ENCODE peak calls at places on chromosomes 13 and 19, in five cellular contexts. T is left ventricle myocardium inferior, D is adrenal gland, Q is heart left ventricle, B is left lung. Z is an unnamed sample. For H3K36me3 and H3K4me1, the result is how much of the 10 kb centered on the place peaks cover.

GRCh38 chr19:57321164-57321563 is 892 bp downstream of the ZNF543 start:
- DNase-seq in T (no peak), D (no peak), B (no peak), Q (no peak), Z (no peak)

GRCh38 chr13:20401958-20402856 is 123.5 kb downstream of the CRYL1 start:
- DNase-seq in D (no peak), Q (no peak), T (no peak), B (no peak), Z (no peak)

GRCh38 chr19:5738423-5738822 is 18.0 kb downstream of the CATSPERD start:
- DNase-seq in Q (no peak), D (no peak), B (no peak), T (no peak), Z (no peak)

GRCh38 chr19:39401549-39402416 is 4.9 kb upstream of the ZFP36 start:
- DNase-seq in T (no peak), B (peak), Q (no peak), D (peak), Z (peak)

GRCh38 chr19:41166888-41167804 is 25.9 kb upstream of the CYP2S1 start:
- DNase-seq in T (no peak), Q (no peak), D (no peak), B (no peak), Z (peak)

GRCh38 chr19:41420101-41420880 is 6.9 kb downstream of the B3GNT8 start:
- DNase-seq in Q (no peak), T (no peak), D (peak), B (peak), Z (peak)

GRCh38 chr19:55580628-55581144 is at the start of gene ZNF579:
- DNase-seq in B (peak), D (peak), T (peak), Q (peak), Z (peak)

GRCh38 chr13:78410164-78410563 is 193.2 kb downstream of the POU4F1 start:
- DNase-seq in T (no peak), D (no peak), Q (no peak), B (no peak), Z (no peak)

GRCh38 chr19:38728752-38729541 is 15.3 kb downstream of the CAPN12 start:
- DNase-seq in T (peak), Q (peak), B (peak), D (no peak), Z (peak)

GRCh38 chr13:76887070-76887563 is 912 bp upstream of the KCTD12 start:
- DNase-seq in Q (peak), B (no peak), D (no peak), T (peak), Z (peak)

GRCh38 chr19:19460761-19461265 is 54.5 kb downstream of the TSSK6 start:
- DNase-seq in B (peak), T (peak), Q (peak), D (peak), Z (peak)

GRCh38 chr19:40612831-40613668 is 11.9 kb downstream of the LTBP4 start:
- DNase-seq in Q (no peak), D (peak), T (no peak), B (no peak), Z (no peak)

GRCh38 chr19:49231804-49232203 is 74.2 kb downstream of the TRPM4 start:
- DNase-seq in T (no peak), B (no peak), Q (no peak), D (no peak), Z (no peak)

GRCh38 chr13:29702912-29703351 is 107.4 kb upstream of the SLC7A1 start:
- DNase-seq in T (peak), B (no peak), D (no peak), Q (peak), Z (peak)

GRCh38 chr13:76027131-76027530 is 391.0 kb downstream of the LMO7 start:
- DNase-seq in B (no peak), D (no peak), T (no peak), Q (no peak), Z (no peak)

GRCh38 chr19:17829855-17830566 is 8.7 kb upstream of the INSL3 start:
- DNase-seq in B (no peak), D (peak), Q (no peak), T (no peak), Z (peak)

GRCh38 chr13:112705286-112705685 is 15.4 kb downstream of the ATP11A start:
- DNase-seq in B (peak), D (no peak), T (no peak), Q (peak), Z (no peak)

GRCh38 chr19:3478409-3479176 is 1.7 kb downstream of the SMIM24 start:
- DNase-seq in B (no peak), Q (no peak), T (no peak), D (no peak), Z (no peak)

GRCh38 chr19:18461471-18461870 is 23.5 kb upstream of the ISYNA1 start:
- DNase-seq in D (peak), Q (no peak), B (no peak), T (no peak), Z (no peak)

GRCh38 chr19:48925240-48925843 is 8.2 kb upstream of the DHDH start:
- DNase-seq in Q (no peak), T (no peak), B (no peak), D (no peak), Z (no peak)

GRCh38 chr13:32031025-32031814 is at the start of gene FRY:
- DNase-seq in D (peak), Q (peak), B (peak), T (peak), Z (peak)

GRCh38 chr13:114002771-114003321 is 29.0 kb upstream of the C13orf46 start:
- DNase-seq in Q (no peak), T (peak), B (no peak), D (no peak), Z (no peak)

DNA sequence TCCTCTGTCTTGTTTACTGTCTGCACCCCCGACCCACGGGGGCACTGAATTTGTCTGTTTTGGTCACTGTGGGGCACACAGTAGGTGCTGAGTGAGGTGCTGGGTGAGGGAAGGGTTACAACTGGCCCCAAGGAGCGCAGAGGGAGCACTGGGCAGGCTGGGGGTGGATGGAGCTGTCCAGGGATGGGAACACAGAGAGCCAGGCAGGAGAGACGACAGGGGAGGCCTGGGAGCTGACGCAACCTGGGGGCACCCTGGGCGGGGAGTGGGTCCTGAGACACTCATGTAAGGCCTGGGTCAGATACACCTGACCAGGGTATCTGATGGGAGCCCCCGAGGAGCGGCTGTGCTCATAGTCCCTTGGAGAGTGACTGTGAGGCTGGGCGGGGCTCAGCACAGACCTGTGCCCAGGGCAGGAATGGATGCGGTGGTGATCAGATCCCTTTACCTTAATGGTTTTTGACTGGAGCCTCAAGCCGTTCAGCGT is 24.8 kb downstream of the ELAVL1 start:
- DNase-seq in T (no peak), Q (no peak), B (no peak), D (no peak), Z (no peak)
- H3K36me3 ChIP-seq in T (half or more), Q (under half), B (half or more), D (under half), Z (under half)

GRCh38 chr19:33297401-33298145 is 4.8 kb downstream of the CEBPA start:
- DNase-seq in B (no peak), T (no peak), D (no peak), Q (no peak), Z (no peak)

GRCh38 chr19:33295621-33296472 is 6.5 kb downstream of the CEBPA start:
- DNase-seq in T (no peak), D (no peak), Q (no peak), B (no peak), Z (no peak)

GRCh38 chr19:33298146-33298911 is 4.0 kb downstream of the CEBPA start:
- DNase-seq in D (no peak), T (no peak), B (no peak), Q (peak), Z (no peak)

GRCh38 chr19:33294058-33294798 is 8.1 kb downstream of the CEBPA start:
- DNase-seq in B (no peak), T (peak), D (no peak), Q (no peak), Z (no peak)

GRCh38 chr19:33296473-33297060 is 5.8 kb downstream of the CEBPA start:
- DNase-seq in D (no peak), B (no peak), Q (no peak), T (no peak), Z (no peak)
- H3K4me1 ChIP-seq in D (under half), B (under half), Q (under half), T (under half), Z (under half)

DNA sequence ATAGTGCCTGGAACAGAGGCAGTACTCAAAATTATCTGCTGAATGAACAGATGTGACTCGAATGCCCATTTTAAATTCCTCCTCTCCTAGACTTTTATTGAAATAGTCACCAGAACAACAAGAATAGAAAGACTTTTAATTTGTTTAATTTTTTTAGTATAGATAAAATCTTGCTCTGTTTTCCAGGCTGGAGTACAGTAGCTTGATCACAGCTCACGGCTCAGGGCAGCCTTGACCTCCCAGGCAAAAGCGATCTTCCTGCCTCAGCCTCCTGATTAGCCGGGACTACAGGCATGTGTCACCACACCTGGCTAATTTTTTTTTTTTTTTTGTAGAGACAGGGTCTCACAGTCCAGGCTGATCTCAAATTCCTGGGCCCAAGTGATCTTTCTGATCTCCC is 120.9 kb upstream of the FREM2 start:
- DNase-seq in D (no peak), T (no peak), B (no peak), Q (no peak), Z (no peak)
- H3K36me3 ChIP-seq in D (under half), T (under half), B (under half), Q (under half), Z (under half)

GRCh38 chr19:15315101-15315500 is 17.2 kb downstream of the BRD4 start:
- DNase-seq in B (no peak), D (no peak), T (no peak), Q (no peak), Z (no peak)
- H3K4me1 ChIP-seq in B (under half), D (under half), T (half or more), Q (under half), Z (half or more)

Z was measured in body of pancreas.